ENCODE peak calls at places on chromosomes 7 and 10, in four cellular contexts. N is H1, E is Panc1, W is prostate gland. F is an unnamed sample.

GRCh38 chr10:15043674-15044073 is at the start of gene OLAH:
- DNase-seq in N (no peak), E (no peak), W (no peak), F (no peak)

GRCh38 chr7:11748884-11749283 is 83.1 kb downstream of the THSD7A start:
- DNase-seq in N (no peak), E (no peak), W (no peak), F (no peak)

GRCh38 chr10:111316607-111317006 is 239.8 kb downstream of the ADRA2A start:
- DNase-seq in N (no peak), E (no peak), W (no peak), F (no peak)

GRCh38 chr7:149239345-149240143 is at the start of gene ZNF212:
- DNase-seq in N (peak; percentile 64), E (peak; percentile 77), W (peak; percentile 89), F (peak; percentile 95)

GRCh38 chr10:66176772-66177171 is 749.1 kb upstream of the LRRTM3 start:
- DNase-seq in N (no peak), E (no peak), W (no peak), F (no peak)

GRCh38 chr10:83657487-83657886 is 481.8 kb upstream of the GHITM start:
- DNase-seq in N (no peak), E (no peak), W (no peak), F (no peak)

GRCh38 chr10:114635797-114636550 is 22.1 kb downstream of the ABLIM1 start:
- DNase-seq in N (no peak), E (no peak), W (peak; percentile 28), F (no peak)

GRCh38 chr7:107996072-107996824 is 6.7 kb downstream of the LAMB1 start:
- DNase-seq in N (no peak), E (no peak), W (no peak), F (no peak)

GRCh38 chr10:57891201-57892006 is 376.3 kb downstream of the IPMK start:
- DNase-seq in N (no peak), E (no peak), W (no peak), F (no peak)

GRCh38 chr7:77266162-77266807 is 66.7 kb upstream of the FGL2 start:
- DNase-seq in N (no peak), E (no peak), W (no peak), F (peak; percentile 29)

GRCh38 chr10:50740351-50740688 is 584 bp downstream of the ASAH2B start:
- DNase-seq in N (no peak), E (no peak), W (no peak), F (no peak)

GRCh38 chr7:76354516-76354915 is 4.3 kb downstream of the YWHAG start:
- DNase-seq in N (no peak), E (no peak), W (no peak), F (no peak)

GRCh38 chr7:143049380-143049779 is 2.8 kb upstream of the OR6V1 start:
- DNase-seq in N (no peak), E (no peak), W (no peak), F (no peak)

GRCh38 chr10:44316187-44316921 is 68.5 kb downstream of the CXCL12 start:
- DNase-seq in N (peak; percentile 53), E (no peak), W (no peak), F (no peak)

GRCh38 chr7:44103941-44104879 is at the start of gene AEBP1:
- DNase-seq in N (no peak), E (no peak), W (no peak), F (no peak)

GRCh38 chr7:20435305-20435704 is 104.6 kb downstream of the ITGB8 start:
- DNase-seq in N (no peak), E (no peak), W (no peak), F (no peak)

GRCh38 chr7:20432071-20432470 is 101.4 kb downstream of the ITGB8 start:
- DNase-seq in N (no peak), E (no peak), W (no peak), F (no peak)

GRCh38 chr7:20430664-20431063 is 100.0 kb downstream of the ITGB8 start:
- DNase-seq in N (no peak), E (no peak), W (no peak), F (no peak)
- TF ChIP-seq POLR2AphosphoS5 in N (no peak), E (no peak), W (no peak), F (no peak)

GRCh38 chr7:1523208-1523607 is 7.3 kb upstream of the MAFK start:
- DNase-seq in N (no peak), E (no peak), W (no peak), F (no peak)
- TF ChIP-seq POLR2AphosphoS5 in N (no peak), E (no peak), W (no peak), F (no peak)

DNA sequence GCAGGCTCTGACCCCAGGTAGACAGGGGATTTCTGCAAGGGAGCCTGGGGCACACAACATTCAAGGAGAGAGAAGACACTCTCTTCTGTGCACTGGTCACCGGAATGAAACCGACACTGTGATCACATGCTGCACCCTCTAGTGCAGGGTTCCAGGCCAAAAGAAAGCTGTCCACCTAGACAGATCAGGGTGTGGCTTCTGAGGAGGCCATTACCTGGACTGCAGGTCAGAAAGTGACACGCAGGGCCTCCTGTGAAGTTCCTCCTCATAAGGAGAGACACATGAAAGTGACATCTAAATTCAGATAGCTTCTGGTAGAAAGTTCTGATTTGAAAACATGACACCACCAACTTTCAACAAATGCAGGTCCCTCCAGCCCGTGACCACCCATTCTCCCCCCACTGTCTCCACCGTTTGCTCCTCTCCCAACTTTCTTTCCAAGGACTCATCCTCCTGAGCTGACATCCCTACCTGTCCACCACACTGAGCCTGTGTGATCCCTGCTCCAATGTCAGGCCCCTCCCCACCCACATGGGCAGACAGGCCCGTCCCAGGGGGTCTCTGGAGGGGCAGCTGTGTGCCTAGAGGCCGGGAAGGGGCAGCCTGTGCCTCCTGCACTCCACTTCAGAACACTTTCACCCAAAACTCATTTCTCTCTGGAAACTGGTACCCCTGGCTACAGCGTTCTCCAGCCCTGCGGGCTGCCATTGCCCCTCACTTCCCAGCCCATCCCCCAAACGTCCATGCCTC is 198.0 kb downstream of the TNS3 start:
- DNase-seq in N (no peak), E (no peak), W (no peak), F (no peak)
- TF ChIP-seq POLR2AphosphoS5 in N (no peak), E (no peak), W (no peak), F (no peak)

DNA sequence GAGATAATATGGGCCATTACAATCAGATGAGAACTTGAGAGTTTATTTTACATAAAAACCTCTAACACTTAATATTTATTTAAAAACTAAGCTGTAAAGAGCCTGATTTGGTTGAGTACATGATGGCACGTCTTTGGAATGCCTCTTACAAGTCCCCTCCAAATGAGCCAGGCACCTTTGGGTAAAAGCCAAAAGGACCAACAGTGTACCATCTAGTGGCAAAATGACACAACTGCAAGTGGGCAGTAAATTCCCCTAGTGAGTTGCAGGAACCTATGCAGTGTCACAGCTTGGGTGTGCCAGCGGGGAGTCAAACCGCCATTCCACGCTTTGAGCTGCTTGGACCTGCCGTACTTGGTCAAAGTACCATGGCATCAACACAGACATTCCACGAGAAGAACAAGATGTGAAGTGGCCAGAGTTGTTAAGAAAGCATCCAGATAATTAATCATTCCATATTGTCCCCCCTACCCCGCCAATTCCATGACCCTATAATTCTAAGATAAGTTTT is 115.3 kb downstream of the SORBS1 start:
- DNase-seq in N (peak; percentile 53), E (peak; percentile 59), W (peak; percentile 46), F (peak; percentile 35)
- TF ChIP-seq POLR2AphosphoS5 in N (no peak), E (no peak), W (peak; percentile 66), F (no peak)

GRCh38 chr10:97648557-97649404 is 8.3 kb downstream of the PI4K2A start:
- DNase-seq in N (no peak), E (peak; percentile 76), W (no peak), F (peak; percentile 42)
- TF ChIP-seq POLR2AphosphoS5 in N (no peak), E (no peak), W (no peak), F (no peak)

DNA sequence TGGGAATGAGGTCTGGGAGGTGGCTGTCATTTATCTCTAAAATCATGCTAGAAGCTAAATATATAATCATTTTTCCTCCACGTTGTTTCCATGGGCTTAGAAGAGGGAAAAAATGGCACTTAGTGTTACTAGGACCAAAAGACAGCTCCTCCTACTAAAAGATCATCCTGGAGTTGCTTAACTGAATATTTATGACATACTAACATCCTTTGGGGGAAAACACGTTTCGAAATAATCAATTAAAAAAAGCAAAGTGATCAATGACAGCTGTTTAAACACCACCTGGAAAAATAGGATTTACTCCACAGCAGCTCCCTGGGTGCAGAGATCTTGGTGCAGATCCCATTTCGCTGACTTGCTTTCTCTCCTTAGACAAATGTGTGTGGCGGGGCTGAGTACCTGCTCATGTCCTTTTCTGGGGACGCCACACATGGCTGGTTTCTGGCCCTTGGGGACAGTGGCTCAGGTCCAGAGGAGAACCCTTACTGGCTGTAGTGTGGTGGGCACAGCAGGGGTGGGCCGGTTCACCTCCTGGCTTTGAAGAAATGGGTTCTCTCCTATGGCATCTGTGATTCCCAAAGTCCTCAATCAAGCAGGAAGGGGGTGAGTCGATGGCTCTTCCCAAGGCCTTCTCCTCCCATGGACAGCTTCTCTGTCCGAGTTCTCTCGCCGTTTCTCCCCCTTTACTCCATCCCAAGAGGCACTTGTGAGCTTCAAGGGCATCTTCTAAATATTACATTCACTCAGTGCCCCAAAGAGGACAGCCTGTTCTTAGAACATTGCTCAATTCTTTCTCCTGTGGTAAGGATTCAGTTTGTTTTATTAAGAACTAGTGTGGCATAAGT is 156.4 kb upstream of the KLF14 start:
- DNase-seq in N (no peak), E (no peak), W (no peak), F (no peak)
- TF ChIP-seq POLR2AphosphoS5 in N (no peak), E (no peak), W (peak; percentile 47), F (no peak)

GRCh38 chr7:140924019-140924820 is 509 bp downstream of the BRAF start:
- DNase-seq in N (peak; percentile 46), E (no peak), W (peak; percentile 62), F (peak; percentile 51)
- TF ChIP-seq POLR2AphosphoS5 in N (peak; percentile 75), E (peak; percentile 8), W (peak; percentile 41), F (no peak)

GRCh38 chr7:35039343-35039742 is 2.1 kb upstream of the DPY19L1 start:
- DNase-seq in N (no peak), E (no peak), W (no peak), F (no peak)

GRCh38 chr7:35036361-35037171 is 719 bp downstream of the DPY19L1 start:
- DNase-seq in N (no peak), E (no peak), W (peak; percentile 52), F (peak; percentile 13)

GRCh38 chr7:35037211-35037525 is at the start of gene DPY19L1:
- DNase-seq in N (no peak), E (no peak), W (no peak), F (no peak)

GRCh38 chr7:35038340-35038738 is 1.1 kb upstream of the DPY19L1 start:
- DNase-seq in N (no peak), E (no peak), W (no peak), F (no peak)

GRCh38 chr7:35037526-35038339 is 448 bp upstream of the DPY19L1 start:
- DNase-seq in N (peak; percentile 71), E (no peak), W (peak; percentile 93), F (peak; percentile 81)
- TF ChIP-seq POLR2AphosphoS5 in N (no peak), E (peak; percentile 84), W (peak; percentile 14), F (no peak)

GRCh38 chr7:20216637-20217036 is 547 bp downstream of the MACC1 start:
- DNase-seq in N (no peak), E (no peak), W (no peak), F (no peak)
- TF ChIP-seq POLR2AphosphoS5 in N (no peak), E (no peak), W (no peak), F (no peak)

F was measured in GM12892.